ENCODE peak calls at places on chromosome 21, in nine cellular contexts. H, F, P, M, N, C, Z, T and S are unnamed samples.

GRCh38 chr21:29454179-29454578 is 155.5 kb downstream of the BACH1 start:
- DNase-seq in H (no peak), F (no peak), P (no peak), M (no peak), N (no peak), C (no peak), Z (no peak), T (no peak), S (no peak)

GRCh38 chr21:25171438-25171837 is 435.8 kb downstream of the MRPL39 start:
- DNase-seq in H (no peak), F (no peak), P (no peak), M (no peak), N (no peak), C (no peak), Z (no peak), T (no peak), S (no peak)

GRCh38 chr21:33821580-33822322 is 93.9 kb downstream of the ATP5PO start:
- DNase-seq in H (no peak), F (no peak), P (no peak), M (no peak), N (no peak), C (no peak), Z (no peak), T (no peak), S (no peak)

GRCh38 chr21:34617753-34618339 is 2.9 kb upstream of the RCAN1 start:
- DNase-seq in H (no peak), F (no peak), P (no peak), M (no peak), N (no peak), C (no peak), Z (no peak), T (no peak), S (no peak)

GRCh38 chr21:25911730-25912401 is 177.1 kb downstream of the GABPA start:
- DNase-seq in H (no peak), F (no peak), P (no peak), M (peak), N (no peak), C (peak), Z (no peak), T (no peak), S (no peak)

GRCh38 chr21:28899744-28900143 is 92.9 kb downstream of the LTN1 start:
- DNase-seq in H (no peak), F (no peak), P (no peak), M (no peak), N (no peak), C (no peak), Z (no peak), T (no peak), S (no peak)

GRCh38 chr21:37368536-37369279 is 2.1 kb downstream of the DYRK1A start:
- DNase-seq in H (no peak), F (no peak), P (no peak), M (no peak), N (no peak), C (no peak), Z (no peak), T (no peak), S (no peak)

GRCh38 chr21:16211339-16212303 is 481.8 kb downstream of the USP25 start:
- DNase-seq in H (no peak), F (no peak), P (no peak), M (no peak), N (no peak), C (no peak), Z (no peak), T (no peak), S (no peak)

GRCh38 chr21:36994501-36995189 is 11.9 kb upstream of the RIPPLY3 start:
- DNase-seq in H (no peak), F (no peak), P (no peak), M (no peak), N (no peak), C (no peak), Z (no peak), T (no peak), S (no peak)

GRCh38 chr21:34592120-34592561 is 22.8 kb downstream of the RCAN1 start:
- DNase-seq in H (no peak), F (no peak), P (no peak), M (peak), N (no peak), C (peak), Z (no peak), T (no peak), S (peak)

GRCh38 chr21:26388731-26389231 is 184.3 kb downstream of the CYYR1 start:
- DNase-seq in H (no peak), F (peak), P (no peak), M (no peak), N (no peak), C (no peak), Z (peak), T (no peak), S (no peak)

GRCh38 chr21:17848228-17848627 is 29.1 kb upstream of the C21orf91 start:
- DNase-seq in H (no peak), F (peak), P (no peak), M (no peak), N (peak), C (no peak), Z (no peak), T (no peak), S (no peak)

GRCh38 chr21:29219165-29219770 is 79.5 kb upstream of the BACH1 start:
- DNase-seq in H (no peak), F (peak), P (no peak), M (no peak), N (no peak), C (no peak), Z (no peak), T (no peak), S (no peak)

GRCh38 chr21:40681164-40681859 is 165.6 kb downstream of the DSCAM start:
- DNase-seq in H (no peak), F (no peak), P (no peak), M (peak), N (no peak), C (no peak), Z (no peak), T (no peak), S (no peak)

GRCh38 chr21:34526618-34527290 is 14.7 kb upstream of the KCNE1 start:
- DNase-seq in H (no peak), F (peak), P (peak), M (no peak), N (no peak), C (peak), Z (peak), T (peak), S (peak)

GRCh38 chr21:35044770-35045538 is 4.1 kb downstream of the RUNX1 start:
- DNase-seq in H (peak), F (no peak), P (no peak), M (no peak), N (peak), C (no peak), Z (no peak), T (no peak), S (no peak)

GRCh38 chr21:34801519-34802132 is 132.8 kb downstream of the CLIC6 start:
- DNase-seq in H (no peak), F (no peak), P (no peak), M (no peak), N (no peak), C (no peak), Z (no peak), T (no peak), S (no peak)

GRCh38 chr21:35309316-35309715 is 260.2 kb upstream of the RUNX1 start:
- DNase-seq in H (no peak), F (no peak), P (no peak), M (no peak), N (no peak), C (no peak), Z (no peak), T (no peak), S (no peak)

GRCh38 chr21:15653710-15654109 is 76.1 kb upstream of the USP25 start:
- DNase-seq in H (no peak), F (no peak), P (no peak), M (no peak), N (no peak), C (no peak), Z (no peak), T (no peak), S (no peak)

GRCh38 chr21:36423772-36424433 is 38.7 kb downstream of the CHAF1B start:
- DNase-seq in H (no peak), F (no peak), P (no peak), M (no peak), N (no peak), C (no peak), Z (no peak), T (no peak), S (no peak)

GRCh38 chr21:33976980-33977720 is 61.5 kb upstream of the ATP5PO start:
- DNase-seq in H (no peak), F (no peak), P (no peak), M (no peak), N (no peak), C (no peak), Z (no peak), T (no peak), S (no peak)

GRCh38 chr21:34946385-34947121 is 102.5 kb downstream of the RUNX1 start:
- DNase-seq in H (no peak), F (no peak), P (no peak), M (no peak), N (no peak), C (no peak), Z (no peak), T (no peak), S (no peak)

GRCh38 chr21:34635307-34635706 is 20.4 kb upstream of the RCAN1 start:
- DNase-seq in H (no peak), F (no peak), P (no peak), M (no peak), N (no peak), C (no peak), Z (no peak), T (peak), S (no peak)

GRCh38 chr21:16587671-16588379 is 858.0 kb downstream of the USP25 start:
- DNase-seq in H (no peak), F (no peak), P (no peak), M (no peak), N (no peak), C (no peak), Z (no peak), T (no peak), S (no peak)

GRCh38 chr21:34367320-34367935 is 3.6 kb downstream of the KCNE2 start:
- DNase-seq in H (no peak), F (peak), P (no peak), M (no peak), N (no peak), C (peak), Z (peak), T (peak), S (no peak)

GRCh38 chr21:16592399-16592798 is 862.6 kb downstream of the USP25 start:
- DNase-seq in H (no peak), F (no peak), P (no peak), M (no peak), N (no peak), C (no peak), Z (no peak), T (no peak), S (no peak)

GRCh38 chr21:33386222-33386784 is 16.9 kb upstream of the IFNGR2 start:
- DNase-seq in H (no peak), F (no peak), P (no peak), M (no peak), N (no peak), C (no peak), Z (no peak), T (no peak), S (no peak)

GRCh38 chr21:34517491-34518245 is 5.7 kb upstream of the KCNE1 start:
- DNase-seq in H (no peak), F (no peak), P (no peak), M (no peak), N (no peak), C (no peak), Z (no peak), T (no peak), S (no peak)

GRCh38 chr21:24375201-24375600 is 1232.1 kb downstream of the MRPL39 start:
- DNase-seq in H (no peak), F (no peak), P (no peak), M (no peak), N (no peak), C (no peak), Z (no peak), T (no peak), S (no peak)

DNA sequence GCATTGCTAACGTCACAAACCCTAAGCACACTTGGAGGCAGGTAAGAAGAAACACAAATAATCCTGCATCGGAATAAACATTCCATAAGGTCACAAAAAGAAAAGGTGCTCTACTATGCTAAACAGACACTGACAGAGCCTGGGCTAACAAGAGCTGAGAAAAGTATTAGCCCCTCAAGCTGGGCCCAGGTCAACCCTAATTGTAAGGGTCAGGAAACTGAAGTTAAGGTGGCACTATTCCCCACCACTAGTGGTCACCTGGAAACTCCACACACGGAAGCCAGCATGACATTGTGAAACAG is 1.3 kb downstream of the PTTG1IP start:
- DNase-seq in H (no peak), F (no peak), P (no peak), M (no peak), N (no peak), C (no peak), Z (no peak), T (no peak), S (no peak)
- TF ChIP-seq CTCF in H (no peak), F (peak), P (peak), M (peak), N (no peak), C (no peak), Z (no peak), T (no peak), S (no peak)

GRCh38 chr21:42309753-42310213 is 5.4 kb downstream of the TFF3 start:
- DNase-seq in H (peak), F (peak), P (peak), M (peak), N (no peak), C (peak), Z (peak), T (no peak), S (peak)
- TF ChIP-seq CTCF in H (peak), F (peak), P (peak), M (peak), N (peak), C (peak), Z (peak), T (no peak), S (peak)

GRCh38 chr21:31264574-31264973 is 79.5 kb downstream of the TIAM1 start:
- DNase-seq in H (no peak), F (no peak), P (no peak), M (no peak), N (no peak), C (no peak), Z (no peak), T (no peak), S (no peak)

GRCh38 chr21:31266241-31266640 is 77.8 kb downstream of the TIAM1 start:
- DNase-seq in H (no peak), F (no peak), P (no peak), M (no peak), N (no peak), C (no peak), Z (no peak), T (no peak), S (no peak)

GRCh38 chr21:31267644-31268043 is 76.4 kb downstream of the TIAM1 start:
- DNase-seq in H (no peak), F (no peak), P (no peak), M (no peak), N (no peak), C (no peak), Z (no peak), T (no peak), S (no peak)

GRCh38 chr21:31265293-31265692 is 78.8 kb downstream of the TIAM1 start:
- DNase-seq in H (no peak), F (no peak), P (no peak), M (peak), N (no peak), C (no peak), Z (no peak), T (no peak), S (peak)

DNA sequence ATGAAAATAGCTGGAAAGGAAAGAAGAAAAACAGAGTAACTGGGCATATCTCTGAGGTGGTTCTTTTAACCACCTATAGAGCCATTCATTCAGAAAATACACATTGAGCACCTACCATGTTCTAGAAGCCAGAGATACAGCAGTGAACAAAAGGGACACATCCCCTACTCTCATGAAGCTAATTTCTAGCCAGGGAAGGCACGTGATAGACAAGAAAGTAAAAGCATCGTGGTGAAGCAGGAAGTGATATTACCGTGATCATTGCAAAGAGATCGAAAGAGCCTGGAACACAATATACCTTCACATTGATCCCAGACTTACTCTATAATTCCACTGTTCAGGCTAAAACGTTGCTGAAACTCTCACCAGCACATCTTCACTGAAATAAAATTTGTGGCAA is 76.0 kb downstream of the TIAM1 start:
- DNase-seq in H (no peak), F (no peak), P (no peak), M (no peak), N (no peak), C (no peak), Z (no peak), T (no peak), S (no peak)
- TF ChIP-seq CTCF in H (no peak), F (no peak), P (no peak), M (no peak), N (no peak), C (no peak), Z (no peak), T (no peak), S (no peak)

DNA sequence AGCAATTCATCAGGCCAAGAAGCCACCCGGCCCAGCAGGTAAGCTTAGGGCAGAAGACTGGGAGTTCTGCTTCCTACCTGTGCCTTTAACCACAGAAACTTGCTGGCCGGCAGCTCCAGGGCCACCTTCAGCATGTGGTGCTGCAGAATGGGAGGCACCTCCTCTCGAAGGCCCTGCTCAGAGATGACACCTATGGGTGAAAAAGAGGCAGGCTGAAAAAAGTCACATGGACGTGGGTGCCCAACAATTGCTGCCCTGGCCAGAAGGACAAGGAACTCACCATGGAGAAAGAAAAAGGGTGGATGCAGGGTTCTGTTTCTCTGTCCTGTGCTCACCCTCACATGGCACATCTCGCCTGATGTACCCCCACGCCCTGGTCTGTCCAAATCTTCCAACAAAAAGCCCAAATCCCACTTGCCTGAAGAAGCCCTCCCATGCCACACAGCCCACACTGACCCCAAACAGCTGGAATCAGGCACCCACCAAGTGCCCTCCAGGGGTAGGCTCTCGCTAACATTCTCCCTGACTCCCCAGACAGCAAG is 33.0 kb downstream of the URB1 start:
- DNase-seq in H (no peak), F (no peak), P (no peak), M (no peak), N (no peak), C (no peak), Z (no peak), T (no peak), S (no peak)
- TF ChIP-seq CTCF in H (no peak), F (peak), P (no peak), M (peak), N (peak), C (no peak), Z (no peak), T (no peak), S (no peak)

GRCh38 chr21:45270306-45270821 is 17.3 kb downstream of the POFUT2 start:
- DNase-seq in H (no peak), F (no peak), P (no peak), M (no peak), N (no peak), C (peak), Z (no peak), T (peak), S (no peak)
- TF ChIP-seq CTCF in H (no peak), F (peak), P (no peak), M (no peak), N (no peak), C (no peak), Z (peak), T (no peak), S (no peak)

GRCh38 chr21:44297525-44298290 is 2.1 kb upstream of the PFKL start:
- DNase-seq in H (peak), F (peak), P (peak), M (peak), N (peak), C (peak), Z (peak), T (peak), S (peak)
- TF ChIP-seq CTCF in H (peak), F (peak), P (peak), M (peak), N (peak), C (peak), Z (peak), T (peak), S (peak)

DNA sequence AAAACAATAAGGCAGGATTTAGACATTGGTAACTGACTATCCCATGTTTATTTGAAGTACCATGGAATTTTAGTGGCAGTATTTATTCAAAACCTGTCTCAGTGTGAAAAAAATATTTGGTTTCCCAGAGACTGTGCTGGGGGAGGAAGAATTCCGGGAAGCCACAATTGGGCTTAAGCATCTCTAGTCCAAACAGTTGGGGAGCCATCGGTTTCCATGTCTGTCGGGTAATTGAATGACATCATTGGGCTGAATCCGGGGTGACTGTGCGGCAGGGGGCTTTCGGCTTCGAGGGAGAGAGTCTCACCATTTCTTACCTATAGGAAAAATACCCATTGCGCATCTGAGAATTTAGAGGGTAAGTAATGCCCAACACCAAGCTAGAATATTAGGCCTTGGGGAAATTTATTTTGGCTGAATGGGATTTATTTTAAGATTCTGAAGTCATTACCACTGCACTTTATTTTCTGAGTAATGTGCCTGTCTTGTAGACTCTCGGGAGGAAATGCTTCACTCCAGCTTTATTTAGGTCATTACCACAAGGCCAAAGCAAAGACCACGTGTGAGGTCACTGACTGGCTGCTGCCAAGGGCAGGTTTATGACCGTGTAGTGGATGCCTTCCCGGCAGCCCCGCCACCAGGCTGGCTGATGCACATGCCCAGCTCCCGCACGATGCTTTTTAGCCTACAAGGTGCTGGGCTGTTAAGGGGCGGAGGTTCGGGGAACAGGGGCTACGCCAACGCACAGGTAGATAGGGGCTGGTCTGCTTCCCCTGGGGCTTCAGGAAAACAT is 23.1 kb upstream of the UMODL1 start:
- DNase-seq in H (no peak), F (no peak), P (no peak), M (no peak), N (no peak), C (peak), Z (no peak), T (peak), S (no peak)
- TF ChIP-seq CTCF in H (no peak), F (no peak), P (no peak), M (no peak), N (no peak), C (no peak), Z (no peak), T (no peak), S (no peak)

GRCh38 chr21:20739421-20739820 is 258.8 kb upstream of the NCAM2 start:
- DNase-seq in H (no peak), F (no peak), P (no peak), M (no peak), N (no peak), C (no peak), Z (no peak), T (no peak), S (no peak)
- TF ChIP-seq CTCF in H (no peak), F (peak), P (peak), M (no peak), N (no peak), C (no peak), Z (peak), T (no peak), S (no peak)

GRCh38 chr21:39142972-39143371 is 40.3 kb downstream of the PSMG1 start:
- DNase-seq in H (no peak), F (no peak), P (no peak), M (no peak), N (no peak), C (no peak), Z (no peak), T (no peak), S (no peak)
- TF ChIP-seq CTCF in H (no peak), F (no peak), P (no peak), M (no peak), N (no peak), C (no peak), Z (no peak), T (no peak), S (no peak)